ENCODE peak calls at places on chromosomes 6 and 20, in eight cellular contexts. One of them, this sample, is unnamed.

GRCh38 chr20:15842872-15843271 is 730.4 kb downstream of the KIF16B start:
- DNase-seq in foreskin fibroblast: no peak
- DNase-seq in D341Med: no peak
- DNase-seq in epithelial cell of esophagus: no peak
- DNase-seq in cardiac fibroblast: no peak
- DNase-seq in GM23248: no peak
- DNase-seq in ecto neural progenitor cell: no peak
- DNase-seq in activated CD8-positive, alpha-beta memory T cell treated with anti-CD3 and anti-CD28 coated beads, Interleukin-2, amount 10 ng/mL, durations not matched to agents 7 days and 5 days: no peak
- DNase-seq in this sample: no peak

GRCh38 chr6:106053484-106053883 is 32.7 kb upstream of the PRDM1 start:
- DNase-seq in GM23248: no peak
- DNase-seq in D341Med: no peak
- DNase-seq in epithelial cell of esophagus: no peak
- DNase-seq in activated CD8-positive, alpha-beta memory T cell treated with anti-CD3 and anti-CD28 coated beads, Interleukin-2, amount 10 ng/mL, durations not matched to agents 7 days and 5 days: no peak
- DNase-seq in foreskin fibroblast: no peak
- DNase-seq in ecto neural progenitor cell: no peak
- DNase-seq in cardiac fibroblast: no peak
- DNase-seq in this sample: no peak

GRCh38 chr6:41469951-41470340 is 76.2 kb upstream of the FOXP4 start:
- DNase-seq in epithelial cell of esophagus: peak
- DNase-seq in cardiac fibroblast: no peak
- DNase-seq in GM23248: no peak
- DNase-seq in activated CD8-positive, alpha-beta memory T cell treated with anti-CD3 and anti-CD28 coated beads, Interleukin-2, amount 10 ng/mL, durations not matched to agents 7 days and 5 days: no peak
- DNase-seq in D341Med: no peak
- DNase-seq in foreskin fibroblast: no peak
- DNase-seq in ecto neural progenitor cell: no peak
- DNase-seq in this sample: no peak

GRCh38 chr6:41306187-41306854 is 19.8 kb upstream of the TREM1 start:
- DNase-seq in epithelial cell of esophagus: peak
- DNase-seq in activated CD8-positive, alpha-beta memory T cell treated with anti-CD3 and anti-CD28 coated beads, Interleukin-2, amount 10 ng/mL, durations not matched to agents 7 days and 5 days: peak
- DNase-seq in D341Med: peak
- DNase-seq in cardiac fibroblast: peak
- DNase-seq in foreskin fibroblast: peak
- DNase-seq in ecto neural progenitor cell: no peak
- DNase-seq in GM23248: peak
- DNase-seq in this sample: peak

GRCh38 chr6:77462359-77463307 is 658 bp downstream of the HTR1B start:
- DNase-seq in foreskin fibroblast: peak
- DNase-seq in GM23248: no peak
- DNase-seq in ecto neural progenitor cell: peak
- DNase-seq in D341Med: no peak
- DNase-seq in cardiac fibroblast: peak
- DNase-seq in epithelial cell of esophagus: peak
- DNase-seq in activated CD8-positive, alpha-beta memory T cell treated with anti-CD3 and anti-CD28 coated beads, Interleukin-2, amount 10 ng/mL, durations not matched to agents 7 days and 5 days: no peak
- DNase-seq in this sample: peak

GRCh38 chr6:129686941-129687627 is 22.9 kb downstream of the ARHGAP18 start:
- DNase-seq in activated CD8-positive, alpha-beta memory T cell treated with anti-CD3 and anti-CD28 coated beads, Interleukin-2, amount 10 ng/mL, durations not matched to agents 7 days and 5 days: peak
- DNase-seq in foreskin fibroblast: peak
- DNase-seq in ecto neural progenitor cell: no peak
- DNase-seq in epithelial cell of esophagus: peak
- DNase-seq in GM23248: peak
- DNase-seq in D341Med: no peak
- DNase-seq in cardiac fibroblast: peak
- DNase-seq in this sample: no peak

GRCh38 chr6:135440087-135440792 is 57.3 kb downstream of the AHI1 start:
- DNase-seq in cardiac fibroblast: no peak
- DNase-seq in ecto neural progenitor cell: no peak
- DNase-seq in epithelial cell of esophagus: no peak
- DNase-seq in GM23248: no peak
- DNase-seq in activated CD8-positive, alpha-beta memory T cell treated with anti-CD3 and anti-CD28 coated beads, Interleukin-2, amount 10 ng/mL, durations not matched to agents 7 days and 5 days: no peak
- DNase-seq in D341Med: no peak
- DNase-seq in foreskin fibroblast: no peak
- DNase-seq in this sample: no peak

GRCh38 chr6:16511048-16511660 is 250.1 kb downstream of the ATXN1 start:
- DNase-seq in ecto neural progenitor cell: no peak
- DNase-seq in GM23248: peak
- DNase-seq in foreskin fibroblast: peak
- DNase-seq in activated CD8-positive, alpha-beta memory T cell treated with anti-CD3 and anti-CD28 coated beads, Interleukin-2, amount 10 ng/mL, durations not matched to agents 7 days and 5 days: no peak
- DNase-seq in D341Med: peak
- DNase-seq in epithelial cell of esophagus: peak
- DNase-seq in cardiac fibroblast: peak
- DNase-seq in this sample: peak

GRCh38 chr20:10800288-10800687 is 126.5 kb upstream of the JAG1 start:
- DNase-seq in D341Med: no peak
- DNase-seq in foreskin fibroblast: no peak
- DNase-seq in ecto neural progenitor cell: no peak
- DNase-seq in cardiac fibroblast: no peak
- DNase-seq in activated CD8-positive, alpha-beta memory T cell treated with anti-CD3 and anti-CD28 coated beads, Interleukin-2, amount 10 ng/mL, durations not matched to agents 7 days and 5 days: no peak
- DNase-seq in epithelial cell of esophagus: peak
- DNase-seq in GM23248: no peak
- DNase-seq in this sample: no peak

GRCh38 chr6:116568851-116569755 is 2.2 kb upstream of the RWDD1 start:
- DNase-seq in epithelial cell of esophagus: peak
- DNase-seq in ecto neural progenitor cell: no peak
- DNase-seq in foreskin fibroblast: no peak
- DNase-seq in D341Med: no peak
- DNase-seq in GM23248: peak
- DNase-seq in cardiac fibroblast: no peak
- DNase-seq in activated CD8-positive, alpha-beta memory T cell treated with anti-CD3 and anti-CD28 coated beads, Interleukin-2, amount 10 ng/mL, durations not matched to agents 7 days and 5 days: no peak
- DNase-seq in this sample: no peak

GRCh38 chr6:149265945-149266344 is 51.6 kb upstream of the TAB2 start:
- DNase-seq in epithelial cell of esophagus: no peak
- DNase-seq in activated CD8-positive, alpha-beta memory T cell treated with anti-CD3 and anti-CD28 coated beads, Interleukin-2, amount 10 ng/mL, durations not matched to agents 7 days and 5 days: no peak
- DNase-seq in foreskin fibroblast: no peak
- DNase-seq in cardiac fibroblast: no peak
- DNase-seq in ecto neural progenitor cell: no peak
- DNase-seq in D341Med: no peak
- DNase-seq in GM23248: no peak
- DNase-seq in this sample: no peak

GRCh38 chr6:117605169-117605826 is 3.0 kb upstream of the GOPC start:
- DNase-seq in foreskin fibroblast: peak
- DNase-seq in activated CD8-positive, alpha-beta memory T cell treated with anti-CD3 and anti-CD28 coated beads, Interleukin-2, amount 10 ng/mL, durations not matched to agents 7 days and 5 days: peak
- DNase-seq in D341Med: peak
- DNase-seq in cardiac fibroblast: peak
- DNase-seq in epithelial cell of esophagus: peak
- DNase-seq in GM23248: peak
- DNase-seq in ecto neural progenitor cell: no peak
- DNase-seq in this sample: peak

GRCh38 chr6:109485536-109485935 is 2.5 kb upstream of the ZBTB24 start:
- DNase-seq in cardiac fibroblast: no peak
- DNase-seq in activated CD8-positive, alpha-beta memory T cell treated with anti-CD3 and anti-CD28 coated beads, Interleukin-2, amount 10 ng/mL, durations not matched to agents 7 days and 5 days: no peak
- DNase-seq in GM23248: no peak
- DNase-seq in foreskin fibroblast: no peak
- DNase-seq in epithelial cell of esophagus: peak
- DNase-seq in ecto neural progenitor cell: peak
- DNase-seq in D341Med: no peak
- DNase-seq in this sample: no peak

GRCh38 chr6:74946961-74947360 is 258.9 kb downstream of the COL12A1 start:
- DNase-seq in D341Med: no peak
- DNase-seq in foreskin fibroblast: peak
- DNase-seq in activated CD8-positive, alpha-beta memory T cell treated with anti-CD3 and anti-CD28 coated beads, Interleukin-2, amount 10 ng/mL, durations not matched to agents 7 days and 5 days: no peak
- DNase-seq in ecto neural progenitor cell: no peak
- DNase-seq in GM23248: peak
- DNase-seq in cardiac fibroblast: peak
- DNase-seq in epithelial cell of esophagus: peak
- DNase-seq in this sample: peak

This sample was measured in AG20443.